ENCODE peak calls at places on chromosome 6, in five cellular contexts. Y is astrocyte of the spinal cord, Z is fibroblast of lung, H is tibial artery, V is PC-3. U is an unnamed sample.
A peak's percentile ranks its signal among the peaks of the same experiment; 100 is the strongest.

GRCh38 chr6:6057442-6058053 is 50.8 kb upstream of the NRN1 start:
- DNase-seq in Y (peak; percentile 40), V (peak; percentile 76), H (no peak), Z (peak; percentile 1), U (peak; percentile 21)

GRCh38 chr6:111483736-111484654 is 977 bp upstream of the REV3L start:
- DNase-seq in H (peak; percentile 99), Y (peak; percentile 98), Z (peak; percentile 99), V (peak; percentile 82), U (peak; percentile 96)

GRCh38 chr6:127550403-127550802 is 26.6 kb upstream of the C6orf58 start:
- DNase-seq in Z (peak; percentile 81), H (no peak), Y (peak; percentile 80), V (peak; percentile 26), U (peak; percentile 53)

GRCh38 chr6:88599561-88599960 is 363.9 kb downstream of the RNGTT start:
- DNase-seq in H (no peak), V (no peak), Z (no peak), Y (no peak), U (no peak)

GRCh38 chr6:44224154-44224977 is 971 bp downstream of the SLC29A1 start:
- DNase-seq in V (peak; percentile 44), Y (no peak), Z (peak; percentile 15), H (no peak), U (no peak)

GRCh38 chr6:15588966-15589634 is 73.7 kb downstream of the DTNBP1 start:
- DNase-seq in V (peak; percentile 53), H (no peak), Y (peak; percentile 63), Z (peak; percentile 63), U (peak; percentile 55)

GRCh38 chr6:72811971-72812421 is 190.1 kb downstream of the KCNQ5 start:
- DNase-seq in Y (peak; percentile 34), Z (peak; percentile 52), H (no peak), V (peak; percentile 80), U (no peak)

GRCh38 chr6:67768972-67769371 is 866.1 kb upstream of the ADGRB3 start:
- DNase-seq in Z (no peak), V (no peak), Y (no peak), H (no peak), U (no peak)

GRCh38 chr6:90199900-90200299 is 96.7 kb downstream of the BACH2 start:
- DNase-seq in Y (no peak), V (no peak), H (no peak), Z (no peak), U (no peak)

GRCh38 chr6:33678932-33679478 is 32.5 kb downstream of the UQCC2 start:
- DNase-seq in Y (no peak), Z (no peak), H (no peak), V (no peak), U (no peak)

GRCh38 chr6:11042750-11043551 is 1.2 kb downstream of the ELOVL2 start:
- DNase-seq in V (no peak), Y (peak; percentile 29), H (no peak), Z (peak; percentile 33), U (no peak)

GRCh38 chr6:44698602-44699001 is 311.1 kb downstream of the CDC5L start:
- DNase-seq in Y (no peak), Z (no peak), V (no peak), H (no peak), U (no peak)

GRCh38 chr6:108578595-108579038 is 17.9 kb downstream of the FOXO3 start:
- DNase-seq in H (no peak), Y (peak; percentile 56), V (no peak), Z (peak; percentile 81), U (no peak)

DNA sequence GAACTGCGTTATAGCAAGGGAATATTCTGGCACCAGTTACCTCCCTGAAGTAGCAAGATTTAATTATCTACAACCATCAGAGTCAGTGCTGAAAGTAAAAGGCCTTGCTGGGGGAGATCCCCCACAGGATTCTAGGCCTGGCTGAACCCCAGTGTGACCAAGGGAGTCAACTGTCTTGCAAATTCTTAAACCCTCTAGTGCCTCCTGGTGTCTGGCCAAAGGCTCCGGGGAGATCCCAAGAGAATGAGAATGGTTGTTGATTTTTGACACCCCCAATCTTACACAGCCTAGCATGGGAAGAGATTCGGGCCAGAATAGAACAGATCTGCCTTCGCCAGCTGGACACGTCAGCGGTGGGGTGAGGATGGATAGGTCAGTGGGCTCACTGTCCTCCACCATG is 179.4 kb downstream of the ERMARD start:
- DNase-seq in Y (no peak), H (no peak), Z (no peak), V (no peak), U (no peak)
- TF ChIP-seq CTCF in Y (no peak), H (no peak), Z (no peak), V (no peak), U (no peak)

GRCh38 chr6:8135276-8135675 is 32.9 kb upstream of the EEF1E1 start:
- DNase-seq in V (no peak), Y (no peak), Z (no peak), H (no peak), U (no peak)

GRCh38 chr6:8130399-8130798 is 28.1 kb upstream of the EEF1E1 start:
- DNase-seq in V (no peak), Y (no peak), H (no peak), Z (no peak), U (peak; percentile 16)

GRCh38 chr6:8132130-8132529 is 29.8 kb upstream of the EEF1E1 start:
- DNase-seq in V (no peak), H (no peak), Y (no peak), Z (no peak), U (no peak)

DNA sequence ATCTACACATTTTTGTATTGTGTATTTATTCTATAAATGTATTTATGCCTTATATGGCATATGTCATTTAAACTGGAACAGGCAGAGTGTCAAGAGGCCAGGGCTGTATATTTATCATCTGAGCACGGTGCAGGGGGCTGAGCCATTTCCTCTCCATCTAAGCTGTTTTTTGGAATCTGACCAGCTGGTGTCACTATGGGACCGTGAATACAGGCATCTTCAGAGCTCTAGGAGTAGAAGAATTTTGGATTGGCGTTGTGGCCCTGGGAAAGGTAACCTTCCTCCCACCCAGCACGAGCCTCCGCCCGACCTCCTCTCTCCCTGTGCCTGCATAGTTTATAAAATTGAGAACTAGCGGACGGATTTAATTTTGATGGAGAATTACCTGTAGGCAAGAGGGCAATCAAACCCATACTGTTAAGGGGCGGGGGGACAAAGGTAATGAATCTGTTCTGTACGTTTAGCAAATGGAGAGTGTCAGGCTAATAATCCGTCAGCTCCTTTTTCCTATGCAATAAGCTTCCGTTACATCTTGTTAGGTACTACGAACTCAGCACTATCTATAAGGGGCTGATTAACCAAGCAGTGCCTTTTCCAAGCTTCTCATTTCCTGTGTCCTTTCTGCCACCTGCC is 29.0 kb upstream of the EEF1E1 start:
- DNase-seq in H (no peak), Z (peak; percentile 42), Y (peak; percentile 64), V (peak; percentile 87), U (no peak)
- TF ChIP-seq CTCF in H (peak; percentile 55), Z (peak; percentile 74), Y (peak; percentile 61), V (peak; percentile 88), U (peak; percentile 64)

DNA sequence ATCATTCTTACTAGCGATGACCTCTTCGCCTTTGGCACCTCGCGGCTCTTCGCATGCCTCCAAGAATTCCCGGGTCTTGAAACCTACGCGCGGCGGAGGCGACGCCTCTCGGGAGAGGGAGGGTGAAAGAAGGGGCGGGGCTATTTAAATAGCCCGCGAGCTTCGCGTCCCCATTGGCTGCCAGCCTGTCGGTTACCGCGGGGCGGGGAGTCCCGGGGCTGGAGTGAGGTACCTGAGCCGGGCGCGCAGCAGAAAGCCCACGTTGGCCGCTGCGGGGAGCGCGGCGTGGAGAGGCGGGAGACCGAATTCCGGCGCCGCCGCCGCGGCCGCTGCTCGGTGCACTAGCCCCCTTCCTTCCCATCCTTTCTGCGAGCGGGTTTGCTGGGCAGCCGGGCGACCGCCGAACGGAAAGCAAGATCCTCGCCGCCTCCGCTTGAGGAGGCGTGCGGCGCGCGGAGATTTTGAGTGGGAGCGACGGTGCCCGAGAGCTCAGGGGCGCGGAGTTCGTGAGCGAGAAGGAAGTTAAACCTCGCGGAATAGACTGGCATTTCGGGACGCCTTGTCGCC is at the start of gene BMP6:
- DNase-seq in V (peak; percentile 91), Z (peak; percentile 85), Y (peak; percentile 85), H (peak; percentile 82), U (peak; percentile 26)
- TF ChIP-seq CTCF in V (no peak), Z (no peak), Y (no peak), H (no peak), U (no peak)

GRCh38 chr6:39231386-39231785 is 2.1 kb upstream of the KCNK5 start:
- DNase-seq in Z (no peak), V (no peak), Y (no peak), H (no peak), U (no peak)

GRCh38 chr6:39226606-39227300 is 2.5 kb downstream of the KCNK5 start:
- DNase-seq in Y (no peak), Z (no peak), V (no peak), H (no peak), U (no peak)

GRCh38 chr6:39228111-39228971 is 934 bp downstream of the KCNK5 start:
- DNase-seq in V (no peak), Z (no peak), H (no peak), Y (no peak), U (no peak)

GRCh38 chr6:39227476-39227875 is 1.8 kb downstream of the KCNK5 start:
- DNase-seq in V (no peak), Y (no peak), H (no peak), Z (no peak), U (no peak)

GRCh38 chr6:39228992-39229767 is at the start of gene KCNK5:
- DNase-seq in Z (peak; percentile 20), V (peak; percentile 57), Y (peak; percentile 7), H (peak; percentile 70), U (no peak)
- TF ChIP-seq CTCF in Z (peak; percentile 18), V (peak; percentile 53), Y (peak; percentile 8), H (peak; percentile 62), U (peak; percentile 25)

DNA sequence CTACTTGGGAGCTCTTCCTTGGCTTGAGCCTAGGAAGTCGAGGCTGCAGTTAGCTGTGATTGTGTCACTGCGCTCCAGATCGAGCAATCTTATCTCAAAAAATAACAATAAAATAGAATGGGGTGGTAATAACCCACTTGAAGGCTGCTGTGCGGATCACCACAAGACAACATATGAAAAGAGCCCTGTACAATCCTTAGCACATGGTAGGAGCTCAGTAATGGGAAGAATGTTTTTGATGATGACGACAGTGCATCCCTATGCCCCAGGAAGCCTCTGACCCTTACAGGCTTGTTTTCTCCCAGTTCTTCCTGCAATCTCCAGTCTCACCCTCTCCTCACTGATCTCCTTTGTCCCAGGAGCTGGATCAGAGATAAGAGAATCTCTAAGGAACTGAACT is 15.5 kb downstream of the SCUBE3 start:
- DNase-seq in H (no peak), Y (no peak), V (no peak), Z (no peak), U (no peak)
- TF ChIP-seq CTCF in H (no peak), Y (no peak), V (no peak), Z (no peak), U (no peak)

DNA sequence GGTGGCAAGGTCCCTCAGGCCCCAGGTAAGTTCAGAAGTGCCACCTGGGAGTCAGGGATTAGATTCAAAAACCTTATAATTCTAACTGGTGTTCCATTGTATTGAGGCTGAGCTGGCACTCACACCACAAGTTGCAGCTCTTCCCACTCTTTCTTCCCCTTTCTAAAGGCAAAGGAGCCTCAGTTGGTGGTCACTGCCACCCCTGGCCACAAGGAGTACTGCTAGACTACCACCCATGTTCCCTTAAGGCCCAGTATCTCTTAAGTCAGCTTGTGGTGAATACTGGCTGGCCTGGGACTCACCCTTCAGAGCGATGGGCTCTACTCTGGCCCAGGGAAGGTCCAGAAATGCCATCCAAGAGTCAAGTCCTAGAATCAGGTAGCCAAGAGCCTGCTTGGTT is 421.1 kb upstream of the KHDRBS2 start:
- DNase-seq in Z (no peak), Y (no peak), H (no peak), V (no peak), U (no peak)
- TF ChIP-seq CTCF in Z (no peak), Y (no peak), H (no peak), V (no peak), U (no peak)

GRCh38 chr6:161443868-161444267 is 170.0 kb upstream of the AGPAT4 start:
- DNase-seq in Y (peak; percentile 61), V (no peak), H (no peak), Z (peak; percentile 81), U (no peak)
- TF ChIP-seq CTCF in Y (no peak), V (no peak), H (no peak), Z (no peak), U (no peak)